ENCODE peak calls at places on chromosomes 5 and 9, in nine cellular contexts. C is spleen, J is transverse colon, P is hepatocyte, F is heart left ventricle, R is OCI-LY7, A is dorsolateral prefrontal cortex, D is tibial nerve, X is tibial artery. N is an unnamed sample.

GRCh38 chr9:70113403-70114022 is 69.9 kb downstream of the MAMDC2 start:
- DNase-seq in F (peak), X (peak), D (peak), C (no peak), J (peak), R (peak), A (peak), P (peak), N (peak)

GRCh38 chr5:150404991-150405816 is 7.5 kb downstream of the CD74 start:
- DNase-seq in F (no peak), D (no peak), C (no peak), P (no peak), R (no peak), J (no peak), A (no peak), X (no peak), N (no peak)

GRCh38 chr5:137610598-137610997 is 111.5 kb upstream of the SPOCK1 start:
- DNase-seq in X (no peak), F (no peak), C (no peak), P (no peak), J (no peak), R (no peak), D (no peak), A (no peak), N (no peak)

GRCh38 chr5:172659909-172660628 is 19.0 kb downstream of the NEURL1B start:
- DNase-seq in D (peak), R (peak), J (peak), X (peak), A (no peak), C (peak), F (peak), P (peak), N (peak)

GRCh38 chr5:136215812-136216211 is 22.9 kb upstream of the SMIM32 start:
- DNase-seq in D (no peak), P (no peak), A (no peak), X (no peak), R (no peak), F (no peak), C (peak), J (no peak), N (no peak)

GRCh38 chr9:78763424-78763823 is 466.5 kb downstream of the PSAT1 start:
- DNase-seq in P (no peak), R (no peak), J (no peak), C (no peak), A (no peak), F (no peak), D (no peak), X (no peak), N (no peak)

GRCh38 chr9:83219924-83220438 is 157.0 kb upstream of the RASEF start:
- DNase-seq in C (no peak), X (no peak), A (no peak), J (no peak), R (no peak), P (peak), D (no peak), F (no peak), N (no peak)

GRCh38 chr5:169637856-169638190 is 748 bp downstream of the DOCK2 start:
- DNase-seq in D (no peak), X (no peak), C (peak), F (peak), R (peak), A (no peak), J (peak), P (no peak), N (peak)

GRCh38 chr5:76269259-76269958 is 133.7 kb upstream of the IQGAP2 start:
- DNase-seq in R (no peak), A (no peak), C (no peak), D (no peak), J (no peak), P (no peak), X (no peak), F (no peak), N (no peak)

GRCh38 chr5:113578091-113578490 is 64.6 kb downstream of the YTHDC2 start:
- DNase-seq in X (no peak), F (no peak), A (no peak), J (no peak), P (no peak), R (no peak), C (no peak), D (no peak), N (no peak)

GRCh38 chr9:10265102-10265708 is 347.6 kb downstream of the PTPRD start:
- DNase-seq in P (peak), A (no peak), D (no peak), C (no peak), F (no peak), R (no peak), X (no peak), J (no peak), N (no peak)

GRCh38 chr5:34719029-34719428 is 62.9 kb downstream of the RAI14 start:
- DNase-seq in J (no peak), R (no peak), A (peak), X (no peak), C (no peak), D (no peak), F (no peak), P (no peak), N (no peak)

GRCh38 chr5:34716986-34717385 is 60.9 kb downstream of the RAI14 start:
- DNase-seq in C (no peak), A (no peak), P (no peak), D (no peak), R (no peak), J (no peak), F (no peak), X (no peak), N (no peak)

GRCh38 chr5:34718516-34718915 is 62.4 kb downstream of the RAI14 start:
- DNase-seq in D (no peak), X (no peak), A (no peak), P (no peak), F (no peak), C (no peak), J (no peak), R (no peak), N (no peak)

GRCh38 chr5:34715711-34716110 is 59.6 kb downstream of the RAI14 start:
- DNase-seq in A (no peak), R (no peak), P (no peak), C (no peak), F (no peak), J (no peak), X (no peak), D (no peak), N (no peak)

DNA sequence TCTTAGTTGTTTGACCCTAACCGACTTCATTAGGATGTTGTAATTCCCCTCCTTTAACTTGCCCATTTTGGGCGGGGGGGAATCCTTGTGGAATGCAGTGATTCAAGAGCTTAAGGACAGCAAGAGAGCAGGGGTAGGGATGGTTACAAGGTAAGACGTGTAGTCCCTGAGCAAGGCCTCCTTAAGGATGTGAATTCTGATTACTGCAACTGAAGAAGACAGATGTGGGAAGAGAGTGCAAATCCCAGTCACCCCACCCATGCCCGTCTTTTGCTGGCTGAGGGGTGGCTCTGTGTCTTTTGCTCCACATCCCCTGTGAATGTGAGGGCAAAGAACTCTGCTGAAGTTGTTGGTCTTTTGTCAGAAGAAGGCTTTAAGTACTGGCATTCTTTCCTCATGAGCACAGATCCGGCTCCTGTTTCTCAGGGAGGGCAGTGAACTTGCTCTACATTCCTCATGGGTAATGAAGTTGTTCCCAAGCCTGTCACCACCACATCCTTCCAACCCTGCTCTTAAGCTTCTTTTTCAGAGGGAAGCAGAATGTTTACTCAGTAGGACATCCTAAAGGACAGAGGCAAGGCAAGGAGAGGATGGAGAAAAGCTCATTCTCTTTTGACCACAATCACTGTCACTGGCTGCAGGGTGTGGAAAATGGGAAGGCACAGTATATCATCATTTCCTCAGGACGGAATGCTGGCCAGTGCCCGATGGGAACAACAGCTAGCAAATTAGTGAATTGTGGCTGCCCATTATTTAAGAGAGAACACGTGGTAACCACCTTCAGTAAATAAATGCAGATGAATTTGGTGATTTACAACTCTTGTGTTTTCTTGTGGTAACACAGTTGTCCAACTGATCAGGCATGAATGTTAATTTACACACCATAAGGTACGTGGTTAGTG is 61.5 kb downstream of the RAI14 start:
- DNase-seq in C (no peak), A (no peak), D (no peak), J (no peak), F (no peak), X (no peak), R (no peak), P (peak), N (no peak)
- H3K4me3 ChIP-seq in C (no peak), A (no peak), D (no peak), J (no peak), F (no peak), X (no peak), R (no peak), P (no peak), N (no peak)

DNA sequence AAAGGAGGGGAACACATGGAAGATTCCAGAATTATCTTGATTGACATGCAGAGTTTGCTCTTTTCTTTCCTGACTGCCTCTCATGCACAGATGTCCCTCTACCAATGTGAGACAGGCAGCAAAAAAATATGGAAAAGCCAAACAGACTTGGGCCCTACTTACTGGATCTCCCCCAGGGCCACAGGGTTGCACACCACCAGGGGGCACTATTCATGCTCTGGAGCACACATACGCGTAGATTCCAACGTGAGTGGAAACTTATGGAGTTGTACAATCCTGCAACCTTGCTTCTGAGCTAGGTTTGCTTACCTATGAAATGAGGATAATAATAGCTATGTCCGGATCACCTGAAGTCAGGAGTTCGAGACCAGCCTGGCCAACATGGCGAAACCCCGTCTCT is 319.5 kb downstream of the ARHGEF28 start:
- DNase-seq in D (no peak), A (no peak), C (no peak), R (no peak), J (no peak), P (no peak), X (no peak), F (no peak), N (peak)
- TF ChIP-seq CTCF in D (no peak), A (no peak), C (peak), R (peak), J (no peak), P (peak), X (no peak), F (no peak), N (no peak)

GRCh38 chr5:1827410-1828397 is 26.5 kb downstream of the NDUFS6 start:
- DNase-seq in C (peak), R (no peak), P (no peak), X (no peak), J (no peak), F (peak), A (no peak), D (no peak), N (no peak)
- H3K4me3 ChIP-seq in C (no peak), R (no peak), P (no peak), X (no peak), J (no peak), F (no peak), A (no peak), D (no peak), N (peak)

GRCh38 chr5:61640631-61641030 is 308.6 kb downstream of the ZSWIM6 start:
- DNase-seq in J (no peak), A (no peak), P (no peak), D (no peak), X (no peak), C (no peak), F (no peak), R (no peak), N (no peak)

GRCh38 chr5:61637566-61637965 is 305.5 kb downstream of the ZSWIM6 start:
- DNase-seq in D (no peak), X (no peak), J (no peak), P (no peak), C (no peak), A (no peak), R (no peak), F (no peak), N (no peak)

GRCh38 chr5:61638476-61638875 is 306.4 kb downstream of the ZSWIM6 start:
- DNase-seq in P (no peak), R (no peak), J (no peak), D (no peak), C (no peak), F (peak), X (no peak), A (peak), N (no peak)

DNA sequence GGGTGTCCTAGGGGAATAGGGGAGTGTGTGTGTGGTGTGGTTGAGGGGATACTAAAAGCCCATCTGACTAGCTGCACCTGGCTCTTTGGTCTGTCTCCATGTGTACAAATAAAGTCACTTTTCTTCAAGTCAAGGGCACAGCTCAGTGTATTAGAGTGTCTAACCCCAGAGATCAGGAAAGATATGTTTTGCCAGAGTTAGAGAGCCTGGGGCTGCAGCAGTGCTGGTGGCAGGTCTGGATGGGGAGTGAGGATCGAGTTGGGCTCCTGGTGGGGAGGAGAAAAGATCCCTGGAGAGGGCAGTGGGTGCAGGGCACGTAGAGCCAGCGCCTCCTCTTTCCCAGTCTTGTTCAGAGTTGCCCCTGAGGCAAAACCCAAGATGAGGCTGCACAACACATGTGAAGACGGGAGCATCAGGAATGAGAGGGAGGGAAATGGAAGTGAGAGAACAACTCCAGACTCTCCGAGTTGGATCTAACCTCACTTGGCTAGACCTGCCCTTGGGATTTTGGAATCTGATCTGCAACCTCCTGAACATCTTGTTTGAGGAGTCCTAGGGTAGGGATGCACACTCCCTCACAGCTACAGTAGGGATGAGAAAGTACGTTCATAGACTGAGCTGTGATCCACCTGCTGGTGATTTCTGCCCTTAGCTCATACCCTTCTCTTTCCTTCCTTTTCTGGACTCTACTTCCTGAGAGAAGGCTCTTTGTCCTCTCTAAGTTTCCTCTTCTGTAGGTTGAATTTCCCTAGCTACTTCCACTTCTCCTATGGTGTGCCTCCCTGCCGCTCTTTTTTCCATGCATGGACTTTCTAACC is 309.9 kb downstream of the ZSWIM6 start:
- DNase-seq in C (no peak), D (no peak), P (no peak), R (no peak), J (no peak), A (no peak), X (no peak), F (no peak), N (no peak)
- TF ChIP-seq CTCF in C (no peak), D (no peak), P (peak), R (no peak), J (no peak), A (no peak), X (no peak), F (no peak), N (no peak)

GRCh38 chr9:93132946-93133640 is 958 bp downstream of the NINJ1 start:
- DNase-seq in P (peak), R (no peak), C (peak), X (peak), J (peak), D (no peak), A (no peak), F (peak), N (peak)

GRCh38 chr9:93133641-93134017 is 422 bp downstream of the NINJ1 start:
- DNase-seq in R (no peak), J (peak), A (peak), D (peak), C (peak), X (peak), F (peak), P (peak), N (peak)

GRCh38 chr9:93130861-93131481 is 3.1 kb downstream of the NINJ1 start:
- DNase-seq in P (no peak), J (peak), C (peak), A (no peak), R (no peak), X (peak), F (peak), D (peak), N (no peak)

GRCh38 chr9:93131599-93132286 is 2.3 kb downstream of the NINJ1 start:
- DNase-seq in D (no peak), P (no peak), X (no peak), J (peak), A (no peak), R (no peak), F (no peak), C (peak), N (no peak)

DNA sequence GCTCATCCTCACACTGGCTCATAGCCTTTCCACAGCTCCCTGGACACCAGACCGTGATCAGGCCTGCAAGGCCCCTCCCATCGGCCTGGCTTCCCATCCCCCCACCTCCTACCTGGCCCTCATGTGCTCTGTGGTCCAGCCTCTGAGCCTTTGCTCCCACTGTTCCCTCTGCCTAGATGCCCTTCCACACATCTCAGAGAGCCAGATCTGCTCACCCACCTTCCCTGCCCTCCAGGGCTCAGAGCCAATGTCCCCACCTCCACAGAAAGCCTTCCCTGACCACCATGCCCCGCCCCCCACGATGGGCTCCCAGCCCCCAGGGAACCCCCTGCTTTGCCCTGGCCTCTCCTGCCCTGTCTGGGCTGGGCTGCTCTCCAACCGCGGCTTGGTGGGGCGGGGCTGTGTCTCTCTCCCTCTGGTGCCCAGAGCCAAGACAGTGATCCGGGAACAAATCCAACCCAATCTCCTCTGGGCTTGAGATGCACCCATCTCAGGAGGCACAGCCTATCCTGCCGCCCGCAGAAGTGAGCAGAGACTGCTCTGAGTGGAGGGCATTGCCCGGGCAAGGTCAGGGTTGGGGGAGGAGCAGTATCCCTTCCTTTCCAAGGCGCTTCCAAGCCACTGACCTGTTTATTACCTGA is 1.6 kb downstream of the NINJ1 start:
- DNase-seq in C (peak), D (peak), A (peak), J (peak), R (no peak), X (peak), F (peak), P (no peak), N (peak)
- H3K4me3 ChIP-seq in C (peak), D (peak), A (peak), J (peak), R (no peak), X (peak), F (peak), P (peak), N (peak)

GRCh38 chr9:97491216-97491999 is 10.1 kb upstream of the TMOD1 start:
- DNase-seq in D (no peak), F (no peak), J (no peak), A (no peak), C (no peak), R (no peak), X (no peak), P (no peak), N (no peak)

GRCh38 chr9:97484134-97484533 is 17.3 kb upstream of the TMOD1 start:
- DNase-seq in F (no peak), P (no peak), C (no peak), X (no peak), R (no peak), D (no peak), A (peak), J (no peak), N (no peak)

GRCh38 chr9:97487880-97488279 is 13.6 kb upstream of the TMOD1 start:
- DNase-seq in C (no peak), A (no peak), P (no peak), D (no peak), R (no peak), X (no peak), F (no peak), J (no peak), N (no peak)

DNA sequence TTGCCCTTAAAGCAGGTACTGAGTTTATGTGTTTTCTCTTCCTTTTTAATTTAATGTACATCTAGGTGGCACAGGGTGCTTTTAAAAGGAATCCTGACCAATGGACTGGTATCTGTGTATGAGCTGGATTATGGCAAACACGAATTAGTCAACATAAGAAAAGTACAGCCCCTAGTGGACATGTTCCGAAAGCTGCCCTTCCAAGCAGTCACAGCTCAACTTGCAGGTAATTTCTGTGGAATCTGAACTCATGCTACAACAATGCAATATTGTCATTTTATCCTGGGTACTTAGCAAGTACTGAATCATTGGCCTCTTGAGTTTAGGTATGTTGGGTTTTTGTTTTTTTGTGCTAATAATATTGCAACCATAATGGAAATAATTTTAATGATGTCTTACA is 14.4 kb upstream of the TMOD1 start:
- DNase-seq in A (no peak), P (no peak), J (no peak), D (no peak), X (no peak), F (no peak), R (no peak), C (no peak), N (no peak)
- TF ChIP-seq CTCF in A (no peak), P (peak), J (peak), D (no peak), X (no peak), F (no peak), R (peak), C (no peak), N (no peak)

GRCh38 chr5:100799166-100799565 is 103.9 kb downstream of the ST8SIA4 start:
- DNase-seq in R (no peak), J (no peak), X (no peak), A (no peak), F (no peak), P (no peak), C (no peak), D (no peak), N (no peak)
- H3K4me3 ChIP-seq in R (no peak), J (no peak), X (no peak), A (no peak), F (no peak), P (no peak), C (no peak), D (no peak), N (no peak)

N was measured in colonic mucosa.